ENCODE peak calls at places on chromosomes 2 and 18, in four cellular contexts. B is GM12891, L is K562, V is GM12878. D is an unnamed sample.
A peak's percentile ranks its signal among the peaks of the same experiment; 100 is the strongest.

GRCh38 chr2:166895243-166895642 is 7.0 kb downstream of the XIRP2 start:
- DNase-seq in B (no peak), L (no peak), V (no peak), D (no peak)

GRCh38 chr18:1914489-1914888 is 656.8 kb downstream of the METTL4 start:
- DNase-seq in B (peak; percentile 3), L (no peak), V (no peak), D (no peak)

GRCh38 chr2:27889774-27890145 is 427 bp downstream of the RBKS start:
- DNase-seq in B (no peak), L (no peak), V (no peak), D (no peak)

GRCh38 chr2:134208825-134209224 is 45.0 kb upstream of the MGAT5 start:
- DNase-seq in B (no peak), L (no peak), V (no peak), D (peak; percentile 42)

GRCh38 chr2:108330971-108331370 is 42.3 kb downstream of the SULT1C2 start:
- DNase-seq in B (no peak), L (no peak), V (no peak), D (no peak)

GRCh38 chr2:218821605-218822211 is 9.9 kb downstream of the PRKAG3 start:
- DNase-seq in B (no peak), L (no peak), V (no peak), D (no peak)

GRCh38 chr18:11002796-11003195 is 146.6 kb downstream of the PIEZO2 start:
- DNase-seq in B (no peak), L (no peak), V (no peak), D (peak; percentile 31)

GRCh38 chr18:35407871-35408481 is 30.8 kb upstream of the ZNF396 start:
- DNase-seq in B (no peak), L (peak; percentile 65), V (no peak), D (peak; percentile 55)

GRCh38 chr2:156666130-156666785 is 230.1 kb downstream of the GPD2 start:
- DNase-seq in B (no peak), L (no peak), V (no peak), D (no peak)

GRCh38 chr2:232363784-232364615 is 14.6 kb upstream of the ALPP start:
- DNase-seq in B (no peak), L (no peak), V (peak; percentile 24), D (no peak)
- TF ChIP-seq SPI1 in B (no peak), L (no peak), V (no peak), D (no peak)

GRCh38 chr18:8261651-8262091 is 347.6 kb upstream of the RAB12 start:
- DNase-seq in B (no peak), L (no peak), V (no peak), D (no peak)

GRCh38 chr18:8262221-8262620 is 347.0 kb upstream of the RAB12 start:
- DNase-seq in B (no peak), L (no peak), V (no peak), D (no peak)

GRCh38 chr18:8260847-8261246 is 348.4 kb upstream of the RAB12 start:
- DNase-seq in B (no peak), L (no peak), V (no peak), D (no peak)

GRCh38 chr18:8260319-8260718 is 348.9 kb upstream of the RAB12 start:
- DNase-seq in B (no peak), L (no peak), V (no peak), D (no peak)

DNA sequence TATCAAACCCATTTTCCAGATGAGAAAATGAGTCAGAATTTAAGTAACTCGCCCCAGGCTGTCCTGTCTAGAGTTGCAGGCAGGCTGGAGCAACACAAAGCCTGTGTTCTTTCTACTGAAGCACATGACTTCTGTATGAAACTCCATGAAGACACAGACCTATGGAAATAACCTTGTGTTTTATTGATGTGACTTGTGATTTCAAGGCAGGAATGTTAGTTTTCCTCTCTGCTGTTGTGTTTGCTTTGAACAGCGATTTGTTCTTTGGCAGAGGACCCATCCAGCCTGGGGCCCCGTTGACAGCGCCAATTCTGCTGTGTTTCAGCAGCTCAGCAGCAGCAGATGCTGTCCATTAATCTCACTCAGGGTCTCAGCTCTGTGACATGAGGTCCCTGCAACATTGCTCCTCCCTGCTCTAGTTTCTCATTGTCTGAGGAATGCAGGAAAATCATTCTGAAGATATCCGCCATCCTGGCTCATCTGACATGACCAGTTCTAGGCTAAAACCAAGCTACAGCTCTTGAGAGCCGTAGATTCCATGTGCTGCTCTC is 344.3 kb upstream of the RAB12 start:
- DNase-seq in B (no peak), L (no peak), V (no peak), D (no peak)
- TF ChIP-seq SPI1 in B (no peak), L (no peak), V (no peak), D (no peak)

GRCh38 chr2:200425026-200425821 is 84.6 kb downstream of the KCTD18 start:
- DNase-seq in B (no peak), L (no peak), V (no peak), D (no peak)

GRCh38 chr2:200422071-200422470 is 87.8 kb downstream of the KCTD18 start:
- DNase-seq in B (no peak), L (no peak), V (no peak), D (no peak)

GRCh38 chr2:200422532-200423262 is 87.2 kb downstream of the KCTD18 start:
- DNase-seq in B (no peak), L (no peak), V (no peak), D (no peak)

GRCh38 chr2:200421270-200421669 is 88.6 kb downstream of the KCTD18 start:
- DNase-seq in B (no peak), L (no peak), V (no peak), D (no peak)

GRCh38 chr2:200423552-200423951 is 86.3 kb downstream of the KCTD18 start:
- DNase-seq in B (no peak), L (no peak), V (no peak), D (no peak)
- TF ChIP-seq SPI1 in B (no peak), L (no peak), V (no peak), D (no peak)

DNA sequence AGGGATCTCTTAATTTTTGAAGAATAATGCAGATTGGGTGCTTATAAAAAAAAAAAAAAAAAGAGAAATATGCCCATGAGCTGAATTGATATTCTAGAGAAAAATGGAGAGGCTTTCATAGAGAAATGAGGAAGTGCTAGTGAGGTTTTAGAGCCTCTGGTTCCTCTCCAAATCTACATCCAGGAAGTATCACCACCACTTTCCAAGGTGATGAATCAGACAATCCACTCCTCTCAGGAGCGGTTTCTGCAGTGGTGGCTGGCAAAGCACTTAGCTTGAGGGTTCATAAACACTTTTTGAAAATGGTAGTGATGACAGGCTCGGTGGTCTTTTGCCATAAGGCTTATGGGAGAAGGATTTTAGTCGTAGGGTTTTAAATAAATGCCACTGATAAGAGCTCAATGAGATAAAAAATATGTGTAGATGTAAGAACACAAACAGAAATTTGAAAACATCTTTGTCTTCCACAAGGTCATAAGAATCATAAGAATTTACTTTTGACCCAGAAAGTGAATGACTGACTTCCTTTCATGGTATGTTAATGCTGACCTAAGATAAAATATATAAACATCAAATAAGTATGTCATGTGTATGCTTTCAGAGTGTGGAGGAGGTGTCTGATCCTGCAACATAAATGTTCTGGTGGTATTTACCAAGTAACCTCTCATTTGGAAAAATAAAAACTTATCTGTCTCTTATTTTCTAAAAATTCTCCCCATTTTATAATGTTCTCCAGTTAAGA is 42.1 kb upstream of the DSG1 start:
- DNase-seq in B (no peak), L (no peak), V (no peak), D (peak; percentile 66)
- TF ChIP-seq SPI1 in B (peak; percentile 90), L (peak; percentile 91), V (peak; percentile 87), D (peak; percentile 100)

DNA sequence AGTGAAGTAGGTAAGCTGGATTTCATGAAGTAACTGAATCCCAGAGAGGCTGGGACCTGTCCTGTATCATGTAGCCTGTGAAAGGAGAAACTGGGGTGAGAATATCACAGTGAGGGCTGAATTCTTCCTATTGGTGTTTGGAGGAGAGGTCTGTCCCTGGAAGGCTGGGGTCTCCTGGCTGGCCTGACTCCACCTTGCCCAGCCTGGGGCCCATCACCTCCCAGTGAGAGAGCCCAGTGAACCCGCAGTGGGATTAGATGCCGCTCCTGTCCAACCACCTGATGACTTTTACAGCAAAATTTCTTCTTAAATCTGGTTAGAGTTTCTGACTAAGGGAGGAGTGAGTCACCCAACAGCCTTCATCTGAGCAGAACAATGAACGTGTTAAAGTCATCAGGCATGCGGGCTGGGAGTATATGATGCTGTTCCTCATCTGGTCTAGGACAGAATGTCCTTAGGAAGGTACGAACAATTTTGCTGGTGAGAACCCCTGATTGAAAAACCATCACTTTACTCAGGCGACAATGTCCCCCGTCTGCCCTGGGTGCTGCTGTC is 152.9 kb downstream of the LPIN1 start:
- DNase-seq in B (no peak), L (no peak), V (no peak), D (no peak)
- TF ChIP-seq SPI1 in B (no peak), L (no peak), V (no peak), D (no peak)